ENCODE peak calls at places on chromosomes 4 and X, in six cellular contexts. L, B, V, H, G and E are unnamed samples.

GRCh38 chr4:13533670-13534343 is 10.5 kb downstream of the NKX3-2 start:
- DNase-seq in L (no peak), B (no peak), V (no peak), H (no peak), G (no peak), E (no peak)

GRCh38 chr4:168864831-168865541 is 145.1 kb downstream of the CBR4 start:
- DNase-seq in L (no peak), B (no peak), V (peak; percentile 65), H (no peak), G (no peak), E (peak; percentile 15)

GRCh38 chr4:173332021-173332487 is 2.1 kb downstream of the HMGB2 start:
- DNase-seq in L (no peak), B (no peak), V (peak; percentile 68), H (no peak), G (no peak), E (no peak)

GRCh38 chrX:27889878-27890277 is 82.1 kb downstream of the MAGEB10 start:
- DNase-seq in L (no peak), B (no peak), V (peak; percentile 3), H (no peak), G (no peak), E (no peak)

GRCh38 chrX:30065226-30065625 is 150.1 kb upstream of the MAGEB2 start:
- DNase-seq in L (no peak), B (peak; percentile 31), V (peak; percentile 59), H (peak; percentile 18), G (no peak), E (peak; percentile 57)

GRCh38 chrX:70455366-70456202 is 10.9 kb downstream of the DLG3 start:
- DNase-seq in L (peak; percentile 35), B (no peak), V (no peak), H (no peak), G (no peak), E (no peak)

GRCh38 chr4:185847352-185848078 is 35.5 kb upstream of the SORBS2 start:
- DNase-seq in L (no peak), B (peak; percentile 47), V (peak; percentile 78), H (peak; percentile 69), G (no peak), E (peak; percentile 39)

GRCh38 chrX:84339507-84340364 is 151.7 kb upstream of the RPS6KA6 start:
- DNase-seq in L (no peak), B (no peak), V (peak; percentile 25), H (peak; percentile 22), G (no peak), E (no peak)

GRCh38 chrX:134715930-134716619 is 57.8 kb upstream of the PLAC1 start:
- DNase-seq in L (peak; percentile 40), B (no peak), V (no peak), H (no peak), G (no peak), E (no peak)

GRCh38 chrX:143296521-143296920 is 220.8 kb downstream of the SPANXN3 start:
- DNase-seq in L (no peak), B (no peak), V (no peak), H (no peak), G (no peak), E (no peak)

GRCh38 chr4:74547042-74547441 is 102.1 kb downstream of the AREG start:
- DNase-seq in L (no peak), B (no peak), V (no peak), H (no peak), G (no peak), E (no peak)

GRCh38 chrX:153964105-153964504 is 7.5 kb downstream of the HCFC1 start:
- DNase-seq in L (no peak), B (no peak), V (no peak), H (no peak), G (no peak), E (no peak)